ENCODE peak calls at places on chromosomes 3 and 15, in five cellular contexts. O is astrocyte of the spinal cord, M is GM12864, D is esophagus muscularis mucosa, V is left ventricle myocardium inferior. I is an unnamed sample.

GRCh38 chr3:56251343-56251945 is 216.8 kb downstream of the ERC2 start:
- DNase-seq in D (no peak), O (peak; percentile 71), M (peak; percentile 3), V (no peak), I (peak; percentile 56)

GRCh38 chr3:134377896-134378295 is 3.6 kb upstream of the AMOTL2 start:
- DNase-seq in O (no peak), D (no peak), M (no peak), V (no peak), I (no peak)

GRCh38 chr3:28328188-28329151 is 20.1 kb upstream of the ZCWPW2 start:
- DNase-seq in D (no peak), O (peak; percentile 38), M (no peak), V (no peak), I (no peak)

GRCh38 chr15:42378011-42378410 is 18.7 kb downstream of the CAPN3 start:
- DNase-seq in V (no peak), M (no peak), D (no peak), O (no peak), I (no peak)

GRCh38 chr3:55157736-55158135 is 229.9 kb upstream of the LRTM1 start:
- DNase-seq in M (no peak), D (peak; percentile 37), O (peak; percentile 71), V (no peak), I (no peak)

GRCh38 chr3:13420817-13421755 is 964 bp upstream of the NUP210 start:
- DNase-seq in D (no peak), O (no peak), V (no peak), M (peak; percentile 77), I (no peak)

GRCh38 chr3:17742092-17742836 is at the start of gene TBC1D5:
- DNase-seq in D (peak; percentile 98), M (peak; percentile 91), O (peak; percentile 99), V (peak; percentile 81), I (peak; percentile 45)

GRCh38 chr3:133455281-133455680 is 55.4 kb downstream of the BFSP2 start:
- DNase-seq in D (no peak), V (no peak), M (no peak), O (no peak), I (no peak)

GRCh38 chr15:77773003-77773402 is 140.3 kb upstream of the LINGO1 start:
- DNase-seq in O (no peak), M (no peak), V (no peak), D (no peak), I (no peak)

GRCh38 chr3:109432833-109433232 is 95.5 kb upstream of the DPPA4 start:
- DNase-seq in M (no peak), O (no peak), D (no peak), V (no peak), I (no peak)

GRCh38 chr15:31081568-31082250 is 19.8 kb downstream of the TRPM1 start:
- DNase-seq in M (no peak), D (no peak), V (no peak), O (no peak), I (no peak)

GRCh38 chr15:80059786-80060489 is 462 bp downstream of the ZFAND6 start:
- DNase-seq in M (no peak), V (no peak), D (peak; percentile 94), O (no peak), I (no peak)

GRCh38 chr3:12935023-12935860 is 93.9 kb upstream of the RPL32 start:
- DNase-seq in V (no peak), D (no peak), O (no peak), M (no peak), I (peak; percentile 9)

GRCh38 chr15:31483053-31483923 is 156.7 kb downstream of the KLF13 start:
- DNase-seq in M (no peak), O (no peak), V (no peak), D (no peak), I (no peak)

GRCh38 chr15:58585668-58586461 is 154.1 kb downstream of the LIPC start:
- DNase-seq in M (peak; percentile 8), D (no peak), O (no peak), V (no peak), I (no peak)

GRCh38 chr3:126895178-126896066 is 87.5 kb upstream of the PLXNA1 start:
- DNase-seq in D (no peak), O (no peak), V (no peak), M (no peak), I (no peak)

GRCh38 chr3:153783106-153783505 is 338.1 kb upstream of the ARHGEF26 start:
- DNase-seq in V (no peak), O (no peak), M (no peak), D (no peak), I (no peak)

GRCh38 chr3:34361921-34362320 is 563.5 kb downstream of the PDCD6IP start:
- DNase-seq in D (no peak), M (peak; percentile 56), V (no peak), O (no peak), I (no peak)

GRCh38 chr3:42306499-42306898 is 40.5 kb upstream of the CCK start:
- DNase-seq in M (no peak), O (no peak), D (peak; percentile 24), V (no peak), I (no peak)

DNA sequence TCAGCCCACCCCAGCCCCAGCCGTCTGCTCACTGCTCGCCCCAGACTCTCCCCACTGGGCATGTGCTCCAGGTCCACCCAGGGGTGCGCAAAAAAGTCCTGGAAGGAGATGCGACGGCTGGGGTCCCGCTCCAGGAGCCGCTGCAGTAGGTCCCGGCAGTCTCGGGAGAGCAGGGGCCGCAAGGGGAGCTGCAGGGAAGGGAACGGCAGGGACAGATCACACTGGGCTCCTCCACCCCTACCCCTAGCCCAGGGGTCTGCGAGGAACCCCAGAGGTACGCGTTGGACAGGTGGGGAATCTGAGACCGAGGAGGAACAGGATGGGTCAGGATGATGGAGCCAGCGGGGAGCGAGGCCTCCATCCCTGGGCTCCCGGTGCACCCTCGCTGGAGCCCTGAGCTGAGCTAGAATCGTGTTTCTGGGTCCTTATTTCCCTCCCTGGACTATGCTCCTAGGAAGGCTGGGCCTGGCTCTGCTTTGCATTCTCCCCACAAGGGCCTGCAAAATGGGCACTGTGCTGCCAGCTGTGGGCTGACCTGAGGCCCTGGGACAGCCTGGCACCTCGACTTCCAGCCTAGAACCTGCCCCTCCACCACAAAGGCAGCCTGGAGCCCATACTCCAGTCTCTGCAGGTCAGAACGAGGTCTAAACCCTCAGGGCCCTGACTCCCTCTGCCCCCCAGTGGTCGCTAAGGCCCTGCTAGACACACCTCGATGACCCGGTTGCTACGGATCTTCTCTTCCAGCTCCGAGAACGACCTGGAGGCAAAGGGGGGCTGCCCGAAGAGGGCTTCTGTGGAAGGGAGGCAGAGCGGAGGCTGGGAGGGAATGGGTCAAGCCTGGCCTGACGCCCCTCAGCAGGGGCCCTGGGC is 3.2 kb downstream of the ULK3 start:
- DNase-seq in D (no peak), O (no peak), V (no peak), M (no peak), I (no peak)
- TF ChIP-seq CTCF in D (no peak), O (no peak), V (no peak), M (peak; percentile 19), I (peak; percentile 30)

DNA sequence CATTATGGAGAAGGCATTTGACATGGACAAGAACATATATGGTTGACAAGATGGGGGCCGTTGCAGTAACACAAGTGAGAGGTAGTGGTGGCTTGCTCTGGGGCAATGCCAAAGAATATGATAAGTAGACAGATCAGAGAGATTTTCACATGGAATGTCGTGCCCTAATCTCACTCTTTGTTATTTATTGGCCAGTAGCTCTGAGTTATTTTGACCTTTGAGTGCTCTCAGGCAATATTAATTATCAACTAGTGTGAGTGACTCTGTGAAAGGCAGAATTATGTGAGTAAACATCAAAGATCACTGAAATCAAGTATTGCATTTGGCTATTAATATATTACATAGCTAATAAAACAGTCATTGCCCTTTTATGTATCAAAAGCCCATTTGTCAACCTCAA is 164.9 kb upstream of the ADAMTS9 start:
- DNase-seq in M (no peak), D (no peak), O (no peak), V (no peak), I (no peak)
- TF ChIP-seq CTCF in M (no peak), D (no peak), O (no peak), V (no peak), I (no peak)

GRCh38 chr3:131242201-131242600 is 139.4 kb upstream of the NUDT16 start:
- DNase-seq in D (no peak), V (no peak), M (no peak), O (no peak), I (no peak)
- TF ChIP-seq CTCF in D (no peak), V (peak; percentile 43), M (peak; percentile 6), O (no peak), I (peak; percentile 13)

DNA sequence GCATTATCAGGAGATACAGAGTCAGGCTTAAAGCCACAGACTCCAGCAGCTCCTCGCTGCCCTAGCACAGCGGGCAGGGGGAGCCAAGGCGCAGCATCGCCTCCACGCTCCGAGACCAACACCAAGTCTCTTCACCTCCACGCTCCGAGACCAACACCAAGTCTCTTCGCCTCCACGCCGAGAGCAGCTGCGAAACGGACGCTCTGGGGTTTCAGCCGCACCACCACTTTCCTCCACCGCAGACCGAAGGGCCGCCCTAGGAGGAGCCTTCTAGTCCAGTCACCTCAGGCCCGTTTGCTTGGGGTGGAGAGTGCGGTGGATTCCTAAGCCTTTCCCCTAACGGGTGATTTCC is 678 bp downstream of the DMXL2 start:
- DNase-seq in O (peak; percentile 68), D (no peak), V (peak; percentile 32), M (no peak), I (peak; percentile 57)
- TF ChIP-seq CTCF in O (peak; percentile 35), D (no peak), V (no peak), M (no peak), I (peak; percentile 40)

DNA sequence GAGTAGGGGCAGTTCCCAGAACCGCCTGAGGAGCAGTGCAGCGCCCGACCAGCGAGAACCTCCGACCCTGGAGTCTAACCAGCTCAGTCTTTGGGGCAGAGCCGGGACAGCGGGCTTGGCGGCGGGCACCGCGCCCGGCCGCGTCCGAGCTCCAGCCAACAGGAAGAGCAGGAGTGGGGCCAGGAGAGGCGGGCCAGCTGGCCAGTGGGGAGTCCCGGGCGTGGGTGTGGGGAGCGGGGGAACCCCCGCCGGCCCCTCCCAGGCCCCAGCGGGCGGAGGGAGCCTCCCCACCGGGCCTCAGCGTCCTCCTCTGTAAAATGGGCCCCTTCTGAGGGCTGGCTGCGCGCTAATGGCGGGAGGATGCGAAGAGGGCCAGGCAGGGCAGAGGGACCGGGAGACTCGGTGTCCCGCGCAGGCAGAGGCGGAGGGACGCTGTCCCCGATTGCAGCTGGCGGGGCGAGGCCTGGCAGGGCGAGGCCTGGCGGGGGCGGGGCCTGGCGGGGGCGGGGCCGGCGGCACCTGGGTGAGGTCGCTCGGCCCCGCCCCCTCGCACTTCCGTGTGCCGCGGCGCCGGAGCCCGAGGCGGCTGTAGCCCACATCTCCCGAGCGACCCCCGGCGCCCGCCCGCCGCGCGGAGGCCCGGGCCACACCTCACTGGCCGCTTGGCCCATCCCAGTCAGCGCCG is at the start of gene PRKCD:
- DNase-seq in O (peak; percentile 86), D (peak; percentile 95), V (peak; percentile 84), M (no peak), I (peak; percentile 46)
- TF ChIP-seq CTCF in O (no peak), D (no peak), V (peak; percentile 66), M (peak; percentile 77), I (peak; percentile 62)

I was measured in brain microvascular endothelial cell.